ENCODE peak calls at places on chromosomes 7 and 10, in five cellular contexts. X, Y, P, F and O are unnamed samples.

GRCh38 chr7:75922966-75923603 is 8.1 kb downstream of the POR start:
- DNase-seq in Y (no peak), X (no peak), P (no peak), F (no peak), O (no peak)

GRCh38 chr7:44052771-44053365 is 8.4 kb downstream of the DBNL start:
- DNase-seq in F (no peak), Y (no peak), P (no peak), X (no peak), O (no peak)

GRCh38 chr7:69932034-69932628 is 333.9 kb downstream of the AUTS2 start:
- DNase-seq in P (no peak), F (no peak), Y (peak), X (peak), O (no peak)

GRCh38 chr10:78981257-78981969 is 87.4 kb upstream of the ZMIZ1 start:
- DNase-seq in F (no peak), P (no peak), Y (no peak), X (no peak), O (no peak)

GRCh38 chr7:148011753-148012152 is 578.8 kb upstream of the C7orf33 start:
- DNase-seq in Y (no peak), F (no peak), P (no peak), X (no peak), O (no peak)

GRCh38 chr10:29473411-29474100 is 161.2 kb downstream of the SVIL start:
- DNase-seq in X (no peak), Y (no peak), P (no peak), F (no peak), O (no peak)

GRCh38 chr10:118017850-118018249 is 28.9 kb downstream of the RAB11FIP2 start:
- DNase-seq in P (no peak), X (no peak), F (peak), Y (no peak), O (no peak)

GRCh38 chr10:90925078-90926029 is 4.5 kb upstream of the ANKRD1 start:
- DNase-seq in F (no peak), P (no peak), Y (no peak), X (no peak), O (no peak)

GRCh38 chr10:99551158-99551557 is 18.4 kb downstream of the NKX2-3 start:
- DNase-seq in X (peak), P (no peak), Y (no peak), F (no peak), O (no peak)

GRCh38 chr10:83212632-83213349 is 926.5 kb upstream of the GHITM start:
- DNase-seq in X (no peak), F (no peak), Y (no peak), P (no peak), O (no peak)

GRCh38 chr10:58457761-58458616 is 54.7 kb upstream of the BICC1 start:
- DNase-seq in P (no peak), Y (no peak), F (no peak), X (peak), O (no peak)

GRCh38 chr7:100366411-100367250 is 6.7 kb upstream of the PILRA start:
- DNase-seq in F (peak), X (no peak), Y (no peak), P (peak), O (peak)

GRCh38 chr10:45427305-45427955 is 53.4 kb downstream of the ALOX5 start:
- DNase-seq in X (no peak), Y (no peak), P (no peak), F (no peak), O (peak)

GRCh38 chr7:7181519-7182155 is 707 bp upstream of the C1GALT1 start:
- DNase-seq in Y (peak), X (no peak), F (peak), P (peak), O (no peak)

GRCh38 chr7:26101471-26102151 is 50.4 kb upstream of the NFE2L3 start:
- DNase-seq in F (no peak), P (no peak), X (no peak), Y (no peak), O (no peak)

GRCh38 chr10:82691211-82691610 is 816.2 kb downstream of the NRG3 start:
- DNase-seq in P (no peak), F (no peak), Y (no peak), X (no peak), O (no peak)

GRCh38 chr7:117250245-117250644 is 72.6 kb downstream of the WNT2 start:
- DNase-seq in P (no peak), X (no peak), Y (no peak), F (no peak), O (no peak)

GRCh38 chr10:132322621-132323048 is 9.4 kb upstream of the LRRC27 start:
- DNase-seq in X (no peak), F (peak), Y (no peak), P (no peak), O (no peak)

GRCh38 chr10:5951167-5951711 is 26.1 kb downstream of the IL15RA start:
- DNase-seq in Y (no peak), X (no peak), P (no peak), F (peak), O (no peak)

GRCh38 chr10:114755537-114755936 is 66.0 kb upstream of the FHIP2A start:
- DNase-seq in P (no peak), F (no peak), X (no peak), Y (no peak), O (no peak)

GRCh38 chr10:37552881-37553280 is 304.5 kb downstream of the ZNF248 start:
- DNase-seq in F (no peak), Y (no peak), P (no peak), X (no peak), O (no peak)

GRCh38 chr7:97006146-97006950 is 995 bp downstream of the DLX6 start:
- DNase-seq in X (no peak), P (peak), Y (peak), F (no peak), O (no peak)

GRCh38 chr7:82289889-82290288 is 153.7 kb downstream of the CACNA2D1 start:
- DNase-seq in X (no peak), P (no peak), F (no peak), Y (no peak), O (no peak)

GRCh38 chr7:137669706-137670105 is 177.1 kb downstream of the DGKI start:
- DNase-seq in F (no peak), Y (no peak), X (no peak), P (no peak), O (no peak)

GRCh38 chr10:132545659-132546367 is 8.2 kb downstream of the INPP5A start:
- DNase-seq in F (no peak), P (no peak), Y (no peak), X (no peak), O (no peak)

GRCh38 chr10:52701647-52702046 is 70.9 kb downstream of the MBL2 start:
- DNase-seq in F (no peak), X (peak), P (no peak), Y (no peak), O (no peak)

GRCh38 chr7:44388089-44388970 is 62.9 kb upstream of the CAMK2B start:
- DNase-seq in F (no peak), P (no peak), Y (no peak), X (no peak), O (no peak)

GRCh38 chr7:45160374-45160773 is 2.8 kb downstream of the RAMP3 start:
- DNase-seq in P (no peak), Y (no peak), X (no peak), F (no peak), O (peak)

GRCh38 chr7:129667551-129667950 is 56.0 kb downstream of the NRF1 start:
- DNase-seq in Y (no peak), F (no peak), X (no peak), P (no peak), O (no peak)

GRCh38 chr10:50316695-50317648 is 65.7 kb upstream of the ASAH2 start:
- DNase-seq in Y (no peak), P (no peak), F (no peak), X (no peak), O (no peak)

GRCh38 chr10:29807407-29807806 is 172.6 kb upstream of the SVIL start:
- DNase-seq in P (no peak), F (no peak), X (no peak), Y (no peak), O (no peak)

GRCh38 chr10:77062381-77062780 is 575.2 kb downstream of the KCNMA1 start:
- DNase-seq in P (no peak), Y (no peak), F (no peak), X (no peak), O (no peak)

DNA sequence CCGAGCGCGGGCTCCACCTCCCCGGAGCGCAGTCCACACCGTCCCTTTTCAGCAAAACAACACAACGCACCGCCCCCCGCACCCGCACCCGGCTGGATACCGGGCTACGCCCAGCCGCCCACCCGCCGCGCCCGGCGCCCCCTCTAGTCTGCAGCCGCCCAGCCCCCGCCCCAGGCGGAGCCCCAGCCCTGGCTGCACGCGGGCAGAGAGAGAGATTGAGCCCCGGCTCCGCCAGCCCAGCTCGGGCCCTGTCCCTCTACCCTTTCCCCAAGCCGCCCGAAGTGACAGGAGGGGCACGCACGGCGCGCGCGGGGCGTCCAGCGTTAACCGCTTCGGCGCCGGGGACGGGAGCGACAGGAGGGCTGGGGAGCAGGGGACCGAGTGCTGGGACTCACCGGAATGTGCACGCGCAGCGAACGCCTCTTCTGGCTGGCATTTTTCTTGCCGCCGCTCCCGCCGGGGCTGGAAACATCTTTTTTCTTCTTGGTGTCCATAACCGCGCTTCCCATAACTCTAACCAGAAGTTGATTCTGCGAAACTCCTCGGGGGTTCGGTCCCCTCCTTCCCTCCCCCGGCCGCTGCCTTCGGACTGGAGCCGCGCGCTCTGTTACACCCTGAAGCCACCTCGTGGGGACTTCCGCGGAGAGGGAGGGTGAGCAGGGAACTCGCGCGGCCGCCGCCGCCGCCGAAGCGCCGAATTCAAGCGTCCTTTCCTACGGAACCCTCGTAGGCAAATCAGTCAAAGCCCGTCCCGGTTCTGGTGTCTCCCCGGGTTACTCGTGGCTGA is 610 bp downstream of the PRKAG2 start:
- DNase-seq in F (peak), Y (peak), X (no peak), P (peak), O (no peak)
- H3K4me3 ChIP-seq in F (peak), Y (peak), X (peak), P (peak), O (peak)

GRCh38 chr10:17609523-17610079 is 7.6 kb downstream of the HACD1 start:
- DNase-seq in X (no peak), F (no peak), P (no peak), Y (no peak), O (no peak)

GRCh38 chr10:17606547-17607040 is 10.6 kb downstream of the HACD1 start:
- DNase-seq in Y (no peak), X (no peak), F (no peak), P (no peak), O (no peak)

GRCh38 chr10:17607060-17607459 is 10.1 kb downstream of the HACD1 start:
- DNase-seq in F (no peak), P (no peak), X (no peak), Y (no peak), O (no peak)

GRCh38 chr10:17605936-17606335 is 11.2 kb downstream of the HACD1 start:
- DNase-seq in P (no peak), F (no peak), Y (no peak), X (no peak), O (no peak)

GRCh38 chr10:17607603-17608332 is 9.4 kb downstream of the HACD1 start:
- DNase-seq in P (no peak), Y (no peak), X (peak), F (no peak), O (no peak)
- TF ChIP-seq CTCF in P (peak), Y (peak), X (peak), F (peak), O (peak)

DNA sequence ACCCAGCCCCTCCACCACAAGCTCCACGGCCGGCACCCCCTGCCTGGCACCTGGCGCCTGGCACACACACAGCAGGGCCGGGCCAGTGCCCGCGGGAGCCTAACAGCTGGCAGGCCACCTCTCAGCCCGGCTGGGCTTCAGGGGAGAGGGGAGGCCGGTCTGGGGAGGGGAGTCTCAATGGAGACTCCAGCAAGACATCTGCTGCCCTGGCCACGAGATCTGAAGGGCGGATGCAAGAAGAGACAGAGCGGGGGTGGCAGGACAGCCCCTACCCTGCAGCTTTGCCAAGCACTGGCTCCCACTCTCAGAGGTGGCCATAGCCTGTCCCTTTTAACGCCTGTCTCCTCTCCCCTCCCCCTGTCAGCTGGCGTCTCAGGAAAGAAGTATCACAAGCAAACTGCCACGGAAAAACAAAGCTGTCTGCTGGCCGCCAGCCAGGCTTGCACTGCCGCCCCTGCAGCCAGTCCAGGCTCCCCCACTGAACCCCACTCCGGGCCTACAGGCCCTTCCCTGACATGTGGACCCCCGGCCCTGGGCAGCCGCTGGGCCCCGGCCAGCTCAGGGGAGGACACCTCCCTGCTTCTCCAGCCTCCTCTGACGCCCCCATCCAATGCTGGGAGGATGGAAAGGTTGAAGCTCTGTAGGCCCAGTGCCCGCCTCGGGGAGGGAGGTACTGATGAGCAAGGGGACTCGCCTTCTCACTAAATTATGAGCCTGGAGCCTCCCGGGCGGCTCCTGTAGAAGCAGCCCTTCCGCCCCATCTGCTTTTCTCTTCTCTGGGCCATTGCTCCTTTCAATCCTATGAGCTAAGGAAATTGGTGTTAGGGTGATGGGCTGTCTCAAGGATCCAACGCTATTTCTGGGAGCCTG is 178.4 kb downstream of the ARHGAP12 start:
- DNase-seq in X (no peak), Y (no peak), F (no peak), P (no peak), O (no peak)
- H3K27ac ChIP-seq in X (peak), Y (peak), F (peak), P (no peak), O (no peak)

DNA sequence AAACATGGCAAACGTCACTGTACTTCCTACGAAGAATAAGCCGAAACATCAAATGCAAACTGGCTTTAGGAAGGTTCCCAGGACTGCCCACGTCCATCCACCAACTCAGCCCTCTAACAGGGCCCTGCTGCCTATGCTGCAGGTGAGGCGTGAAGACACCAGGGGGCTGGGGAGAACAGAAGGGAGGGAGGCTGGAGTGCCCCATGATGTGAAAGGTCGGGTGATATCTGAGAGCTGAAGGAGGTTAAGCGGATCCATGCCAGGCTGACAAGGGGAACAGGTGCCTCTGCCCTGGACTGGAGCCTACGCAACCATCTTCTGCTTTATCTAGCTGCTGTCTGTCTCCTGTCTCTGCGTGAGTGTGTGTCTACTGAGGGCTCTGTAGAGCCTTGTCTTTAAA is 40.2 kb upstream of the ATP6V0A4 start:
- DNase-seq in P (no peak), Y (no peak), F (no peak), X (no peak), O (no peak)
- H3K4me3 ChIP-seq in P (no peak), Y (no peak), F (peak), X (no peak), O (no peak)

GRCh38 chr7:1558181-1558811 is 2.3 kb upstream of the TMEM184A start:
- DNase-seq in Y (no peak), X (no peak), P (no peak), F (peak), O (peak)
- TF ChIP-seq CTCF in Y (peak), X (peak), P (no peak), F (peak), O (no peak)

DNA sequence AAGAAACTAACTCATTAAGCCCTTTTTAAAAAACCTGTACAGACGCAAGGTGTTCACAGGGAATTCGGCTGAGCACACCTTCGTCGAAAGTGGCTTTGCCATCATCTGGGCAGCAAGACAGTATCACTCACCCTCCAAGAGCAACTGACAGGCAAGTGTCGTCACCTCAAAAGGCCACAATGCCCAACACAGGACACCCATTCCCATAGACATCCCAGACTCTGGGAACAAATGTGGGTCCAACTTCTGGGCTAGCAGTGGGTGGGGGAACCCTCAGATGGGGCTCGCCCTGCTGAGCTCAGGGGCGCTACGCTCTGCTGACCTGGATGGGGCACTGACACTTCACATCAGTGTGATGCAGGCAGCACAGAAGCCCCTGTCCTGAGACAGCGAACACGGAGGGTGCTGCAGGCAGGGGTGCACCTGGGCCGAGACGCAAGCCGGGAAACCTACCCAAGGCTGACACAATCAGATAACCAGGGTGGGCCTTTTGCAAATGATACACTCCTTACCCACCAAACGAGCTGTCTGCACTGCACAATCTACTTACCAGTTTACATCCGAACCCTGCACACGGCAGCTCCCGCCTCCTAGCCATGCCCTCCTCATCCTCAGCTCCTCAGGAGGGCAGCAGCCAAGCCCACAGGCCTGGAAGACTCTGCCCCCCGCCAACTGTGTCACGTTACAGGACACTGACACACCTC is 1.7 kb downstream of the DIP2C start:
- DNase-seq in X (no peak), F (no peak), P (no peak), Y (no peak), O (no peak)
- H3K27ac ChIP-seq in X (peak), F (no peak), P (no peak), Y (no peak), O (no peak)

DNA sequence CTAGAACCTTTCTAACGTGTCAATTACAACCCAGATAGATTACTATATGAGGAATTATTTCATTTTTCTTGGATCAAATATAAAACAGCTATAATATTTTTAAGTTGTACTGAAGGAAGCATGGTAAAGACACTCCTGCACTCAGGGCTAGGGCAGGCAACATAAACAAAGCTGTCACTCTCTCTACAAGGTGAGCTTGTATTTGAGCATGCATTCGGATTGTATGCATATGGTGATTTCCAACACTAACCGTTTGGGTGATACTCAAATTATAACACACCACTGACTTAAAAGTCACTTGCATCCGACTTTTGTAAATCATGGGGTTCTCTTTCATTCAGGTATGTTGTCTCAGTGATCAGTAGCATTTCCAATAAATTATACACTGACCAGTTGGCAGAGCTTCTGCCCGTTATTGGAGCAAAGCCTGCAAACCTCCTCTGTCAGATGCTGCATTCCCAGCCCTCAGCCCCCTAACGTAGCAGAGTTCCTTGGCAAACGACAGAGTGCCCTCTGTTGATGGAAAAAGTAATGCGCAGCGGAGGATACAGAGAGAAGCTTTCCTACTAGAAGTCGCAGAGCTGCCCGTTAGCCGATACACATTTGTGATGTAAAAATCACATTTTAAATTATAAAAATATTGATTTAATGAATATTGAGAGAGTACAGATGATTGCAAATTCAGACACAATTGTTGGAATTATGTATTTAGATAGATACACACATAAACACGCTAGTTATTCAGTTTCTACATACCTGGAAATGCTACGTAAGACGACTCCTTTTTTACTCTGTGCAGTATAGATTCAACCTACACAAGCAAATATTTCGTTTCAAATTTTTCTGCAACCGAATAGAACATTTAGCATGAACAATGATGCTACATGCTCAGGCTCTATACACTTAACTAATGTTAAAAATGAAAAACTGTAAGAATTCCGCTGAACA is 173.9 kb upstream of the SP4 start:
- DNase-seq in F (no peak), X (no peak), Y (peak), P (no peak), O (no peak)
- H3K4me3 ChIP-seq in F (no peak), X (no peak), Y (no peak), P (no peak), O (no peak)